ENCODE peak calls at places on chromosome 11, in five cellular contexts. L is stomach, C is neural progenitor cell, P is colonic mucosa, H is fibroblast of lung. E is an unnamed sample. For H3K4me1, the result is how much of the 10 kb centered on the place peaks cover.

GRCh38 chr11:32511926-32512325 is 71.7 kb upstream of the EIF3M start:
- DNase-seq in C (no peak), P (no peak), L (no peak), H (no peak), E (no peak)

GRCh38 chr11:79078999-79079398 is 361.8 kb downstream of the TENM4 start:
- DNase-seq in C (no peak), P (no peak), L (no peak), H (no peak), E (no peak)

GRCh38 chr11:26228778-26229177 is 103.2 kb upstream of the ANO3 start:
- DNase-seq in C (no peak), H (peak), P (no peak), L (no peak), E (no peak)

GRCh38 chr11:111571829-111572501 is 30.3 kb upstream of the SIK2 start:
- DNase-seq in C (no peak), L (no peak), H (peak), P (no peak), E (no peak)

GRCh38 chr11:7906481-7906880 is 24.6 kb downstream of the OR10A6 start:
- DNase-seq in L (no peak), H (no peak), C (no peak), P (no peak), E (no peak)

GRCh38 chr11:111303476-111303875 is 5.1 kb downstream of the POU2AF3 start:
- DNase-seq in L (peak), H (peak), C (no peak), P (peak), E (no peak)

GRCh38 chr11:34468209-34468841 is 29.6 kb downstream of the CAT start:
- DNase-seq in L (peak), H (no peak), C (peak), P (peak), E (no peak)

GRCh38 chr11:78132475-78132874 is 7.0 kb downstream of the ALG8 start:
- DNase-seq in H (no peak), L (no peak), P (no peak), C (no peak), E (no peak)

GRCh38 chr11:69456712-69457111 is 24.8 kb upstream of the LINC01488 start:
- DNase-seq in C (no peak), H (no peak), L (no peak), P (no peak), E (no peak)

GRCh38 chr11:87425943-87426342 is 388.2 kb downstream of the TMEM135 start:
- DNase-seq in C (no peak), H (peak), L (no peak), P (no peak), E (no peak)

GRCh38 chr11:119678351-119678750 is 50.6 kb downstream of the NECTIN1 start:
- DNase-seq in L (no peak), H (no peak), C (no peak), P (no peak), E (no peak)
- H3K27ac ChIP-seq in L (no peak), H (no peak), C (no peak), P (no peak), E (no peak)

DNA sequence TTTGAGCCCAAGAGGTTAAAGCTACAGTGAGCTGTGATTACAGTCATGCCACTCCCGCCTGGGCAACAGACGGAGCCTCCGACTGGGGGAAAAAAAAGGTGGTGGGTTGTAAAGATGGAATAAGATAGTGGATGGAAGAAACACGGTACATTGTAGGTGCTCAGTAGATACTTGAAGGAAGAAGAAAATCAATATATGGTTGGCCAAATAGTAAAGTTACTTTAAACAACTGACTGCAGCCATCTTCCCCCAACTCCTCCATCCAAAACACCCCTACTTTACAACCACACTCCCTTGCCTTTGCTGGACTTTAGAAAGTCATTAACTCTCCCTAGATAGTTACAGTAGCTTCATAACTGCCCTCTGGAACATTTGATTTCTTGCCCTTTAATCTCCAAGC is 2.5 kb upstream of the NUP98 start:
- DNase-seq in L (no peak), C (no peak), P (no peak), H (no peak), E (no peak)
- H3K4me1 ChIP-seq in L (under half), C (under half), P (under half), H (under half), E (under half)

GRCh38 chr11:46916251-46916650 is 2.1 kb downstream of the LRP4 start:
- DNase-seq in L (no peak), P (no peak), H (no peak), C (no peak), E (no peak)

GRCh38 chr11:46916669-46917108 is 1.7 kb downstream of the LRP4 start:
- DNase-seq in P (peak), H (peak), C (peak), L (peak), E (peak)

GRCh38 chr11:46917109-46918086 is 952 bp downstream of the LRP4 start:
- DNase-seq in L (no peak), C (peak), H (no peak), P (peak), E (peak)

GRCh38 chr11:46918778-46919513 is 596 bp upstream of the LRP4 start:
- DNase-seq in H (no peak), P (no peak), L (no peak), C (peak), E (no peak)

GRCh38 chr11:46918087-46918751 is at the start of gene LRP4:
- DNase-seq in P (peak), C (peak), H (peak), L (peak), E (peak)
- H3K27ac ChIP-seq in P (no peak), C (no peak), H (no peak), L (peak), E (peak)

GRCh38 chr11:57249384-57250319 is 12.6 kb upstream of the APLNR start:
- DNase-seq in L (peak), H (peak), C (peak), P (peak), E (peak)

GRCh38 chr11:57241311-57241972 is 4.4 kb upstream of the APLNR start:
- DNase-seq in C (no peak), H (no peak), P (no peak), L (no peak), E (no peak)

GRCh38 chr11:57240757-57241156 is 3.7 kb upstream of the APLNR start:
- DNase-seq in L (no peak), H (no peak), C (peak), P (no peak), E (no peak)

GRCh38 chr11:57248780-57249383 is 11.8 kb upstream of the APLNR start:
- DNase-seq in H (peak), L (peak), C (peak), P (peak), E (peak)

DNA sequence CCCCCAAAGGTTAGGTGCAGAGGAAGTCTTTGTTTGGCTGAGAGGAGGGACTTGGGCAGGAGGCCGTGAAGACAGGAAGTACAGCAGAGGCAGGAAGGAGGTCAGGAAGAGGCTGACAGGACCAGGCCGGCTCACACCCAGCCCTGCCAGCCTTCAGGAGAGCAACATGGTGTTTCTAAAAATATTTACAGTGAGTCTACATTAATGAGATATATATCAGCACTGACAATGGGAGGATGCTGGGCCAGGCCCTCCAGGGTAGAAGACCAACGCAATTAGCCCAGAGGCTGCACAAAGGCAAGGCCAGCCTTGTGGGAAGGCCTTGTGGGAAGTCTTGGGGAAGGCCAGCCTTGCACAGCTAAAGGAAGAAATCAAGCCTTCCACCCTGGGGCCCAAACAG is 7.9 kb upstream of the APLNR start:
- DNase-seq in L (no peak), C (no peak), H (no peak), P (no peak), E (no peak)
- H3K4me1 ChIP-seq in L (under half), C (under half), H (under half), P (under half), E (under half)

DNA sequence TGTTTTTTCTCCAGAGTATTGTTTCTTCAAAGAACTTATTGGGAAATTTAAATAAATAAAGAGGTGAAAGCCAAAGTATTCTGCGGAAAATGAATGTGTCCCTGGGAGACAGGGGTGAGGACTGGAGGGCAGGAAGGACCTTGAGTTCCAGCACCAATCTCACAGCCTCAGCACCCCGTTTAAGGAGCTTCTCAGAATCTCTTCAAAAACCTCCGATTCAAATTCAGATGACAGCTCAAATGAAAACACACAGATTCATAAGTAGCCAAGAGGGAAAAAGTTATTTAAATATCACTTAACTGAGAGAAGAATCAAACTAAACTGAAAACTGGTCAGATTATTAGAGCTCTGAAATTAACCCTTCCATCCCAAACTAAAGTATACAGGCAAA is 12.5 kb downstream of the MTMR2 start:
- DNase-seq in P (no peak), H (no peak), C (no peak), L (no peak), E (no peak)
- H3K27ac ChIP-seq in P (no peak), H (no peak), C (no peak), L (no peak), E (no peak)

DNA sequence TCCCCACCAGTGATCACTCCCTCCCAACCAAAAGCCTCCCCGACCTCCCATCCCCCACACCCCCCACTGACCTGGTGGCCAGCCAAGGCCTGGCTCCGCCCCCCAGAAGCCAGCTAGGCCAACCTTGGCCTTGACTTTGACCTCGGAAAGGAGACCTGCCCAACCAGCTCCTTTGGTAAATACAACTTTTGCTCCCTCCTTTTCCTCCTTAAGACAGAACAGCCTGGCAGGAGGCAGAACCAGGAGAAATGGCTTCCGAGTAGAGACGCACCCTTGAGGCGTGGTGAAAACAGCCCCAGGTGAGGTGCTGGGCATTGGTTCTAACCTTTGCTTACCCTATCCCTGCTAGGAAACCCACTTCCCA is 27.0 kb downstream of the PLEKHA7 start:
- DNase-seq in L (peak), H (no peak), P (peak), C (no peak), E (no peak)
- H3K4me1 ChIP-seq in L (half or more), H (under half), P (under half), C (under half), E (under half)

GRCh38 chr11:102139081-102139498 is 28.8 kb downstream of the YAP1 start:
- DNase-seq in C (no peak), P (no peak), L (no peak), H (peak), E (no peak)
- H3K27ac ChIP-seq in C (no peak), P (no peak), L (peak), H (peak), E (peak)

GRCh38 chr11:67612751-67613150 is 6.0 kb downstream of the NDUFV1 start:
- DNase-seq in L (no peak), C (no peak), H (no peak), P (no peak), E (no peak)
- H3K4me1 ChIP-seq in L (under half), C (under half), H (under half), P (under half), E (under half)